ENCODE peak calls at places on chromosome 11, in six cellular contexts. Y, K, L, R, M and Z are unnamed samples.

GRCh38 chr11:62466444-62466843 is 47.6 kb downstream of the SCGB1A1 start:
- DNase-seq in Y (no peak), K (no peak), L (no peak), R (no peak), M (no peak), Z (no peak)

GRCh38 chr11:132244871-132245557 is 874.6 kb downstream of the NTM start:
- DNase-seq in Y (no peak), K (no peak), L (no peak), R (no peak), M (no peak), Z (no peak)

GRCh38 chr11:70544067-70544773 is 145.9 kb downstream of the CTTN start:
- DNase-seq in Y (no peak), K (no peak), L (no peak), R (no peak), M (no peak), Z (no peak)

GRCh38 chr11:66267379-66268209 is 845 bp upstream of the RAB1B start:
- DNase-seq in Y (peak; percentile 93), K (peak; percentile 76), L (peak; percentile 90), R (peak; percentile 93), M (peak; percentile 93), Z (peak; percentile 92)

GRCh38 chr11:69008774-69009440 is 4.1 kb downstream of the MRGPRF start:
- DNase-seq in Y (peak; percentile 57), K (peak; percentile 98), L (no peak), R (peak; percentile 80), M (peak; percentile 83), Z (peak; percentile 95)

GRCh38 chr11:61838501-61838900 is 10.4 kb downstream of the FADS2 start:
- DNase-seq in Y (no peak), K (no peak), L (no peak), R (no peak), M (no peak), Z (no peak)

GRCh38 chr11:124538019-124538418 is 5.4 kb downstream of the OR8B12 start:
- DNase-seq in Y (peak; percentile 9), K (peak; percentile 84), L (no peak), R (no peak), M (no peak), Z (peak; percentile 99)

GRCh38 chr11:75849917-75850316 is 34.9 kb downstream of the UVRAG start:
- DNase-seq in Y (no peak), K (no peak), L (no peak), R (no peak), M (no peak), Z (no peak)

GRCh38 chr11:94740975-94741707 is 27.0 kb upstream of the AMOTL1 start:
- DNase-seq in Y (peak; percentile 21), K (peak; percentile 63), L (no peak), R (peak; percentile 57), M (peak; percentile 34), Z (peak; percentile 76)

GRCh38 chr11:110311783-110312578 is 15.6 kb upstream of the RDX start:
- DNase-seq in Y (no peak), K (peak; percentile 68), L (no peak), R (no peak), M (no peak), Z (peak; percentile 85)

GRCh38 chr11:72373163-72373562 is 61.2 kb downstream of the CLPB start:
- DNase-seq in Y (no peak), K (no peak), L (no peak), R (no peak), M (no peak), Z (no peak)

GRCh38 chr11:61923166-61924015 is 6.0 kb upstream of the RAB3IL1 start:
- DNase-seq in Y (peak; percentile 83), K (peak; percentile 81), L (peak; percentile 36), R (peak; percentile 82), M (peak; percentile 70), Z (peak; percentile 74)

GRCh38 chr11:67055812-67056211 is 835 bp upstream of the RHOD start:
- DNase-seq in Y (no peak), K (peak; percentile 45), L (no peak), R (no peak), M (peak; percentile 26), Z (peak; percentile 35)

GRCh38 chr11:93567406-93567819 is 24.2 kb upstream of the SMCO4 start:
- DNase-seq in Y (peak; percentile 76), K (peak; percentile 6), L (no peak), R (peak; percentile 43), M (peak; percentile 59), Z (peak; percentile 39)

GRCh38 chr11:8382436-8383053 is 118.9 kb upstream of the LMO1 start:
- DNase-seq in Y (no peak), K (peak; percentile 54), L (no peak), R (no peak), M (no peak), Z (peak; percentile 15)

GRCh38 chr11:102451693-102452460 is 688 bp downstream of the TMEM123 start:
- DNase-seq in Y (peak; percentile 62), K (peak; percentile 41), L (peak; percentile 86), R (peak; percentile 65), M (peak; percentile 59), Z (peak; percentile 48)

GRCh38 chr11:109343242-109343641 is 78.7 kb upstream of the C11orf87 start:
- DNase-seq in Y (no peak), K (no peak), L (no peak), R (no peak), M (no peak), Z (no peak)

GRCh38 chr11:73240190-73240781 is 22.2 kb downstream of the P2RY2 start:
- DNase-seq in Y (peak; percentile 91), K (peak; percentile 72), L (no peak), R (peak; percentile 22), M (peak; percentile 78), Z (peak; percentile 26)

GRCh38 chr11:122690801-122691649 is 35.5 kb downstream of the UBASH3B start:
- DNase-seq in Y (peak; percentile 23), K (peak; percentile 62), L (no peak), R (no peak), M (no peak), Z (peak; percentile 82)

GRCh38 chr11:96157517-96157873 is 185.5 kb downstream of the MAML2 start:
- DNase-seq in Y (no peak), K (no peak), L (no peak), R (no peak), M (no peak), Z (no peak)

GRCh38 chr11:16114978-16115871 is 241.1 kb downstream of the SOX6 start:
- DNase-seq in Y (peak; percentile 18), K (no peak), L (no peak), R (no peak), M (no peak), Z (no peak)

GRCh38 chr11:85768473-85769146 is 42.3 kb downstream of the SYTL2 start:
- DNase-seq in Y (no peak), K (no peak), L (no peak), R (no peak), M (no peak), Z (no peak)

GRCh38 chr11:79258606-79259005 is 182.2 kb downstream of the TENM4 start:
- DNase-seq in Y (no peak), K (no peak), L (no peak), R (no peak), M (no peak), Z (no peak)

GRCh38 chr11:79255965-79256364 is 184.9 kb downstream of the TENM4 start:
- DNase-seq in Y (no peak), K (no peak), L (no peak), R (no peak), M (no peak), Z (no peak)

GRCh38 chr11:79262221-79262620 is 178.6 kb downstream of the TENM4 start:
- DNase-seq in Y (no peak), K (no peak), L (no peak), R (no peak), M (no peak), Z (no peak)

GRCh38 chr11:79263001-79263400 is 177.8 kb downstream of the TENM4 start:
- DNase-seq in Y (peak; percentile 60), K (no peak), L (no peak), R (peak; percentile 78), M (no peak), Z (no peak)

GRCh38 chr11:79259800-79260199 is 181.0 kb downstream of the TENM4 start:
- DNase-seq in Y (no peak), K (no peak), L (no peak), R (no peak), M (no peak), Z (peak; percentile 47)
- TF ChIP-seq CTCF in Y (peak; percentile 21), K (peak; percentile 27), L (no peak), R (no peak), M (no peak), Z (peak; percentile 64)

GRCh38 chr11:64841592-64842365 is 2.7 kb downstream of the CDC42BPG start:
- DNase-seq in Y (no peak), K (no peak), L (no peak), R (no peak), M (no peak), Z (no peak)
- H3K4me3 ChIP-seq in Y (no peak overlapping the region), K (no peak overlapping the region), L (no peak overlapping the region), R (no peak overlapping the region), M (no peak overlapping the region), Z (no peak overlapping the region)

GRCh38 chr11:89279176-89279575 is 101.5 kb downstream of the TYR start:
- DNase-seq in Y (no peak), K (no peak), L (no peak), R (no peak), M (no peak), Z (no peak)

DNA sequence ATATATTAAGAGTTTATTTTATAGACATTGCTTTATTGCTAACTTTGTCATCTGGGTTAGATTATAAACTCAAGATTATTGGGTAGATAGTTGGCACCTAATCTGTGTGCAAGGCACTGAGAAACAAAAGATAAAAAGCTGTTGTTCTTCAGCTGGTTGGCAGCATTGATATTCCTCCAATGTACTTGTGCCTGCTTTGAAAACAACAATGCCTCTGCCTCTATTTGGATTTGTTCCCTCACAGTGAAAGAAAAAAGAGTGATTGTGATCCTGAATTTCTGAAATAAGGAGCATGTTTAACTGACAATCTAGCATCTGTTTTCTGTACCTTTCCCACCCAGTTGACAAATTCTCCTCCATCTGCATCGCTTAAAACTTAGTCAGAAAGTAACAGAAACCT is 98.3 kb downstream of the TYR start:
- DNase-seq in Y (no peak), K (no peak), L (no peak), R (no peak), M (no peak), Z (no peak)
- TF ChIP-seq CTCF in Y (no peak), K (no peak), L (no peak), R (no peak), M (no peak), Z (no peak)

GRCh38 chr11:27699926-27700350 is 317 bp downstream of the BDNF start:
- DNase-seq in Y (no peak), K (no peak), L (no peak), R (no peak), M (no peak), Z (no peak)
- H3K4me3 ChIP-seq in Y (peak overlapping the region; percentile 71), K (peak overlapping the region; percentile 61), L (no peak overlapping the region), R (peak overlapping the region; percentile 37), M (peak overlapping the region; percentile 70), Z (peak overlapping the region; percentile 74)

GRCh38 chr11:60629399-60629798 is 70.0 kb upstream of the MS4A8 start:
- DNase-seq in Y (no peak), K (no peak), L (no peak), R (no peak), M (no peak), Z (no peak)

DNA sequence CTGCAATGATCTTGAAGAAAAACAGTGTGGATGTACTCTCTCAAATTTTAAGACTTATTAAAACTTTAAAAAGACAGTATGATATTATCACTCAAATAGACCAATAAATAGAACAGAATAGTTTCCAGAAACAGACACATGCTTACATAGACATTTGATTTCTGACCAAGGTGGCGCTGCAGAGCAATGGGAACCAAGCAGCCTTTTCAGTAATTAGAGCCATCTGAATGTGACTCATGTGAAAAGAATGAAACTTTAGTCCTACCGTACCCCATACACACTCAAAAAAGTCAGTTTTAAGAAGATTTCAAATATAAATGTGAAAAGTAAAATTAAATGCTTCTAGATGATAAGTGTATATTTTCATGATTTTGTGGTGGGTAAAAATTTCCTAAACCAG is 74.2 kb upstream of the MS4A8 start:
- DNase-seq in Y (no peak), K (peak; percentile 62), L (no peak), R (no peak), M (no peak), Z (peak; percentile 53)
- TF ChIP-seq CTCF in Y (no peak), K (peak; percentile 42), L (no peak), R (no peak), M (no peak), Z (peak; percentile 44)

GRCh38 chr11:108218912-108219783 is 3.3 kb downstream of the NPAT start:
- DNase-seq in Y (no peak), K (no peak), L (no peak), R (no peak), M (no peak), Z (no peak)
- H3K4me3 ChIP-seq in Y (no peak overlapping the region), K (no peak overlapping the region), L (peak overlapping the region; percentile 20), R (no peak overlapping the region), M (no peak overlapping the region), Z (no peak overlapping the region)